ENCODE peak calls at places on chromosomes 12 and 14, in eight cellular contexts. One of them, this sample, is unnamed.

GRCh38 chr12:79008591-79008990 is 144.0 kb downstream of the SYT1 start:
- DNase-seq in stomach: no peak
- DNase-seq in lower lobe of right lung: no peak
- DNase-seq in AG04449: no peak
- DNase-seq in colonic mucosa: no peak
- DNase-seq in lower leg skin: no peak
- DNase-seq in suprapubic skin: no peak
- DNase-seq in tibial nerve: no peak
- DNase-seq in this sample: no peak

GRCh38 chr12:42299392-42300308 is 26.2 kb downstream of the ZCRB1 start:
- DNase-seq in stomach: no peak
- DNase-seq in suprapubic skin: no peak
- DNase-seq in lower leg skin: no peak
- DNase-seq in AG04449: peak; percentile 28
- DNase-seq in tibial nerve: no peak
- DNase-seq in colonic mucosa: no peak
- DNase-seq in lower lobe of right lung: no peak
- DNase-seq in this sample: no peak

GRCh38 chr14:66038214-66038977 is 447.8 kb upstream of the CCDC196 start:
- DNase-seq in AG04449: peak; percentile 24
- DNase-seq in lower leg skin: peak; percentile 49
- DNase-seq in tibial nerve: peak; percentile 44
- DNase-seq in suprapubic skin: no peak
- DNase-seq in stomach: no peak
- DNase-seq in lower lobe of right lung: no peak
- DNase-seq in colonic mucosa: no peak
- DNase-seq in this sample: no peak

GRCh38 chr12:26088999-26089398 is 35.8 kb downstream of the BHLHE41 start:
- DNase-seq in colonic mucosa: no peak
- DNase-seq in suprapubic skin: no peak
- DNase-seq in stomach: no peak
- DNase-seq in tibial nerve: no peak
- DNase-seq in lower lobe of right lung: peak; percentile 44
- DNase-seq in AG04449: no peak
- DNase-seq in lower leg skin: no peak
- DNase-seq in this sample: no peak

GRCh38 chr12:94779520-94779919 is 129.2 kb upstream of the TMCC3 start:
- DNase-seq in suprapubic skin: no peak
- DNase-seq in AG04449: peak; percentile 44
- DNase-seq in tibial nerve: no peak
- DNase-seq in colonic mucosa: no peak
- DNase-seq in lower leg skin: no peak
- DNase-seq in stomach: no peak
- DNase-seq in lower lobe of right lung: no peak
- DNase-seq in this sample: no peak

GRCh38 chr12:65123435-65124063 is 2.4 kb upstream of the WIF1 start:
- DNase-seq in suprapubic skin: no peak
- DNase-seq in colonic mucosa: peak; percentile 33
- DNase-seq in tibial nerve: no peak
- DNase-seq in lower leg skin: no peak
- DNase-seq in lower lobe of right lung: no peak
- DNase-seq in stomach: no peak
- DNase-seq in AG04449: no peak
- DNase-seq in this sample: no peak

GRCh38 chr12:99108924-99109323 is 463.8 kb downstream of the APAF1 start:
- DNase-seq in stomach: no peak
- DNase-seq in AG04449: no peak
- DNase-seq in suprapubic skin: no peak
- DNase-seq in lower lobe of right lung: no peak
- DNase-seq in lower leg skin: no peak
- DNase-seq in colonic mucosa: no peak
- DNase-seq in tibial nerve: no peak
- DNase-seq in this sample: no peak

GRCh38 chr12:81205394-81205793 is 127.5 kb downstream of the ACSS3 start:
- DNase-seq in lower leg skin: no peak
- DNase-seq in stomach: no peak
- DNase-seq in AG04449: no peak
- DNase-seq in suprapubic skin: no peak
- DNase-seq in lower lobe of right lung: no peak
- DNase-seq in tibial nerve: no peak
- DNase-seq in colonic mucosa: no peak
- DNase-seq in this sample: no peak

GRCh38 chr14:76867536-76868452 is 41.6 kb downstream of the LRRC74A start:
- DNase-seq in AG04449: no peak
- DNase-seq in colonic mucosa: no peak
- DNase-seq in tibial nerve: no peak
- DNase-seq in lower leg skin: no peak
- DNase-seq in suprapubic skin: no peak
- DNase-seq in stomach: peak; percentile 38
- DNase-seq in lower lobe of right lung: peak; percentile 82
- DNase-seq in this sample: peak; percentile 72

GRCh38 chr14:57736391-57736790 is 129.5 kb downstream of the SLC35F4 start:
- DNase-seq in stomach: no peak
- DNase-seq in suprapubic skin: no peak
- DNase-seq in lower lobe of right lung: no peak
- DNase-seq in colonic mucosa: no peak
- DNase-seq in tibial nerve: no peak
- DNase-seq in lower leg skin: no peak
- DNase-seq in AG04449: no peak
- DNase-seq in this sample: no peak

GRCh38 chr12:114815157-114815556 is 131.2 kb upstream of the TBX3 start:
- DNase-seq in stomach: no peak
- DNase-seq in colonic mucosa: no peak
- DNase-seq in AG04449: no peak
- DNase-seq in lower leg skin: no peak
- DNase-seq in lower lobe of right lung: no peak
- DNase-seq in tibial nerve: no peak
- DNase-seq in suprapubic skin: no peak
- DNase-seq in this sample: no peak

GRCh38 chr12:64175254-64175945 is 46.7 kb downstream of the KICS2 start:
- DNase-seq in suprapubic skin: no peak
- DNase-seq in lower leg skin: no peak
- DNase-seq in stomach: no peak
- DNase-seq in lower lobe of right lung: no peak
- DNase-seq in AG04449: no peak
- DNase-seq in tibial nerve: no peak
- DNase-seq in colonic mucosa: no peak
- DNase-seq in this sample: no peak

GRCh38 chr12:68036642-68037041 is 47.4 kb downstream of the IFNG-AS1 start:
- DNase-seq in lower leg skin: no peak
- DNase-seq in tibial nerve: no peak
- DNase-seq in AG04449: no peak
- DNase-seq in lower lobe of right lung: no peak
- DNase-seq in stomach: no peak
- DNase-seq in colonic mucosa: no peak
- DNase-seq in suprapubic skin: no peak
- DNase-seq in this sample: no peak

GRCh38 chr12:131221061-131221945 is 267.6 kb downstream of the ADGRD1 start:
- DNase-seq in stomach: no peak
- DNase-seq in suprapubic skin: peak; percentile 51
- DNase-seq in colonic mucosa: no peak
- DNase-seq in tibial nerve: no peak
- DNase-seq in lower leg skin: no peak
- DNase-seq in lower lobe of right lung: no peak
- DNase-seq in AG04449: no peak
- DNase-seq in this sample: peak; percentile 50

GRCh38 chr12:67735868-67736267 is 87.3 kb downstream of the DYRK2 start:
- DNase-seq in suprapubic skin: no peak
- DNase-seq in lower leg skin: no peak
- DNase-seq in lower lobe of right lung: no peak
- DNase-seq in AG04449: no peak
- DNase-seq in stomach: no peak
- DNase-seq in tibial nerve: no peak
- DNase-seq in colonic mucosa: no peak
- DNase-seq in this sample: no peak

GRCh38 chr12:90514325-90514724 is 440.7 kb downstream of the CCER1 start:
- DNase-seq in colonic mucosa: no peak
- DNase-seq in stomach: no peak
- DNase-seq in AG04449: no peak
- DNase-seq in suprapubic skin: no peak
- DNase-seq in lower lobe of right lung: no peak
- DNase-seq in tibial nerve: no peak
- DNase-seq in lower leg skin: no peak
- DNase-seq in this sample: no peak

GRCh38 chr14:33120341-33120740 is 181.7 kb downstream of the NPAS3 start:
- DNase-seq in tibial nerve: no peak
- DNase-seq in lower lobe of right lung: no peak
- DNase-seq in stomach: no peak
- DNase-seq in lower leg skin: no peak
- DNase-seq in colonic mucosa: no peak
- DNase-seq in AG04449: peak; percentile 19
- DNase-seq in suprapubic skin: no peak
- DNase-seq in this sample: no peak

GRCh38 chr12:122031342-122032216 is 9.9 kb downstream of the BCL7A start:
- DNase-seq in tibial nerve: peak; percentile 20
- DNase-seq in colonic mucosa: peak; percentile 61
- DNase-seq in suprapubic skin: no peak
- DNase-seq in AG04449: no peak
- DNase-seq in stomach: peak; percentile 65
- DNase-seq in lower lobe of right lung: peak; percentile 68
- DNase-seq in lower leg skin: no peak
- DNase-seq in this sample: no peak

GRCh38 chr12:113468365-113469223 is 3.1 kb downstream of the LHX5 start:
- DNase-seq in suprapubic skin: no peak
- DNase-seq in AG04449: no peak
- DNase-seq in lower leg skin: no peak
- DNase-seq in lower lobe of right lung: no peak
- DNase-seq in stomach: no peak
- DNase-seq in colonic mucosa: no peak
- DNase-seq in tibial nerve: no peak
- DNase-seq in this sample: no peak

GRCh38 chr12:109358154-109358869 is 10.6 kb downstream of the MYO1H start:
- DNase-seq in tibial nerve: no peak
- DNase-seq in colonic mucosa: no peak
- DNase-seq in stomach: no peak
- DNase-seq in lower lobe of right lung: no peak
- DNase-seq in suprapubic skin: no peak
- DNase-seq in lower leg skin: no peak
- DNase-seq in AG04449: no peak
- DNase-seq in this sample: no peak

GRCh38 chr14:49933128-49933527 is 40.2 kb downstream of the ARF6 start:
- DNase-seq in suprapubic skin: no peak
- DNase-seq in AG04449: no peak
- DNase-seq in lower leg skin: no peak
- DNase-seq in lower lobe of right lung: no peak
- DNase-seq in colonic mucosa: no peak
- DNase-seq in stomach: no peak
- DNase-seq in tibial nerve: no peak
- DNase-seq in this sample: no peak

GRCh38 chr12:131335456-131335855 is 375.4 kb upstream of the SFSWAP start:
- DNase-seq in lower leg skin: no peak
- DNase-seq in AG04449: no peak
- DNase-seq in colonic mucosa: no peak
- DNase-seq in suprapubic skin: no peak
- DNase-seq in stomach: no peak
- DNase-seq in lower lobe of right lung: no peak
- DNase-seq in tibial nerve: no peak
- DNase-seq in this sample: no peak

GRCh38 chr14:29348504-29348903 is 579.1 kb downstream of the PRKD1 start:
- DNase-seq in lower lobe of right lung: no peak
- DNase-seq in AG04449: no peak
- DNase-seq in lower leg skin: no peak
- DNase-seq in stomach: no peak
- DNase-seq in tibial nerve: no peak
- DNase-seq in colonic mucosa: no peak
- DNase-seq in suprapubic skin: no peak
- DNase-seq in this sample: no peak

DNA sequence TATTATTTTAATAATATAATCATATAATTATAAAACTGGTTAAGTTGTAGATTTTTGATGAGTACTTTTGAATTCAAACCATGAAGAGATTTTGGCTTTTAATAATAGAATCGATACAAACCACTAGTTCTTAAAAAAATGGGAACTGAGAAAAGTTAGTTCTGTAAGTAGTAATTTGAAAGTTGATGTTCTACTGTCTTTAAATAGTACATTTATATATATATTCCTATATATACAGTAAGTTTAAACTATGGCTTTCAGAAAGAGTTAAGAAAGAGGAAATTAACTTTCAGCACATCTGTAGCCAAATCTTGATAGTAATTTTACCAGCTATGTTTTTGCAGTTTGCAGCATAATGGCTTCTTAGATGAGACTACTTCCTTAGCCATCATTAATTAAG is 7.8 kb downstream of the LRRK2 start:
- DNase-seq in AG04449: no peak
- DNase-seq in colonic mucosa: no peak
- DNase-seq in stomach: no peak
- DNase-seq in suprapubic skin: no peak
- DNase-seq in tibial nerve: no peak
- DNase-seq in lower lobe of right lung: no peak
- DNase-seq in lower leg skin: no peak
- DNase-seq in this sample: no peak
- H3K4me3 ChIP-seq in AG04449: no peak overlapping the region
- H3K4me3 ChIP-seq in colonic mucosa: no peak overlapping the region
- H3K4me3 ChIP-seq in stomach: no peak overlapping the region
- H3K4me3 ChIP-seq in suprapubic skin: no peak overlapping the region
- H3K4me3 ChIP-seq in tibial nerve: no peak overlapping the region
- H3K4me3 ChIP-seq in lower lobe of right lung: no peak overlapping the region
- H3K4me3 ChIP-seq in lower leg skin: no peak overlapping the region
- H3K4me3 ChIP-seq in this sample: no peak overlapping the region

GRCh38 chr14:47008732-47009131 is 357.2 kb upstream of the RPL10L start:
- DNase-seq in lower lobe of right lung: no peak
- DNase-seq in tibial nerve: no peak
- DNase-seq in suprapubic skin: no peak
- DNase-seq in colonic mucosa: no peak
- DNase-seq in AG04449: no peak
- DNase-seq in stomach: no peak
- DNase-seq in lower leg skin: no peak
- DNase-seq in this sample: no peak
- H3K4me3 ChIP-seq in lower lobe of right lung: no peak overlapping the region
- H3K4me3 ChIP-seq in tibial nerve: no peak overlapping the region
- H3K4me3 ChIP-seq in suprapubic skin: no peak overlapping the region
- H3K4me3 ChIP-seq in colonic mucosa: no peak overlapping the region
- H3K4me3 ChIP-seq in AG04449: no peak overlapping the region
- H3K4me3 ChIP-seq in stomach: no peak overlapping the region
- H3K4me3 ChIP-seq in lower leg skin: no peak overlapping the region
- H3K4me3 ChIP-seq in this sample: no peak overlapping the region

DNA sequence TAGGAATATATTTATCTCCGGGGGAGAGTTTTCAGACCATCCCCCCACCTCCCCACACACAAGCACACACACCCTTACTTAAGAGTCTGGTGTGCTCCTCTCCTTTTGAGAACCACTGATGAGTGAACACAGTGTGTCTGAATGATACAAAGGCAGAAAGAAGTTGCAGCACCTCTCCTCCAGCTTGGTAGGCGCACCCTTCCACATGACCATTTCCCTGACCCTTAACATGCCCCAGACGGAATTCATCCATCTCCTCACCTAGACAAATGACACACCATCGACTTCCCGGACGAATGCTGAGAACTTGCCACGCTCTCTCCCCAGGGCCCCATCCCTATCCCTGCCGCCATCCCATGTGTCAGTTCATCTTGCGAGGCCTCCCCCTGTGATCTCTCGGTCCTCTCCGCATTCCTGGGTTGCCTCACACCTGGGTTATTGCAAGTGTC is 3.9 kb downstream of the TNFRSF1A start:
- DNase-seq in AG04449: no peak
- DNase-seq in lower leg skin: no peak
- DNase-seq in lower lobe of right lung: no peak
- DNase-seq in suprapubic skin: no peak
- DNase-seq in tibial nerve: no peak
- DNase-seq in colonic mucosa: no peak
- DNase-seq in stomach: no peak
- DNase-seq in this sample: no peak
- H3K4me3 ChIP-seq in AG04449: peak overlapping the region; percentile 100
- H3K4me3 ChIP-seq in lower leg skin: no peak overlapping the region
- H3K4me3 ChIP-seq in lower lobe of right lung: peak overlapping the region; percentile 94
- H3K4me3 ChIP-seq in suprapubic skin: peak overlapping the region; percentile 92
- H3K4me3 ChIP-seq in tibial nerve: peak overlapping the region; percentile 89
- H3K4me3 ChIP-seq in colonic mucosa: peak overlapping the region; percentile 96
- H3K4me3 ChIP-seq in stomach: peak overlapping the region; percentile 92
- H3K4me3 ChIP-seq in this sample: peak overlapping the region; percentile 26

GRCh38 chr12:116520801-116521471 is 38.2 kb upstream of the MAP1LC3B2 start:
- DNase-seq in stomach: no peak
- DNase-seq in tibial nerve: no peak
- DNase-seq in lower leg skin: no peak
- DNase-seq in AG04449: no peak
- DNase-seq in colonic mucosa: no peak
- DNase-seq in suprapubic skin: peak; percentile 80
- DNase-seq in lower lobe of right lung: no peak
- DNase-seq in this sample: no peak
- H3K4me3 ChIP-seq in stomach: no peak overlapping the region
- H3K4me3 ChIP-seq in tibial nerve: no peak overlapping the region
- H3K4me3 ChIP-seq in lower leg skin: no peak overlapping the region
- H3K4me3 ChIP-seq in AG04449: peak overlapping the region; percentile 37
- H3K4me3 ChIP-seq in colonic mucosa: no peak overlapping the region
- H3K4me3 ChIP-seq in suprapubic skin: no peak overlapping the region
- H3K4me3 ChIP-seq in lower lobe of right lung: no peak overlapping the region
- H3K4me3 ChIP-seq in this sample: no peak overlapping the region

This sample was measured in upper lobe of left lung.